ENCODE peak calls at places on chromosomes 6 and 20, in nine cellular contexts. Q is retinal pigment epithelial cell, O is heart left ventricle, F is bronchial epithelial cell, S is A549, J is GM23338, K is left ventricle myocardium inferior, W is tibial artery, A is cardiac fibroblast. C is an unnamed sample.

GRCh38 chr6:25388776-25389175 is 109.6 kb downstream of the CARMIL1 start:
- DNase-seq in Q (no peak), O (no peak), F (peak; percentile 41), S (no peak), J (no peak), K (no peak), W (no peak), A (no peak), C (no peak)

GRCh38 chr6:141326426-141326825 is 806.3 kb upstream of the GJE1 start:
- DNase-seq in Q (peak; percentile 95), O (no peak), F (peak; percentile 100), S (peak; percentile 34), J (no peak), K (no peak), W (no peak), A (peak; percentile 94), C (no peak)

GRCh38 chr20:25750765-25751696 is 54.4 kb upstream of the ZNF337 start:
- DNase-seq in Q (no peak), O (peak; percentile 46), F (peak; percentile 26), S (peak; percentile 74), J (peak; percentile 64), K (peak; percentile 53), W (no peak), A (peak; percentile 51), C (peak; percentile 73)

GRCh38 chr6:155782320-155782730 is 326.7 kb upstream of the NOX3 start:
- DNase-seq in Q (peak; percentile 96), O (no peak), F (peak; percentile 96), S (peak; percentile 19), J (no peak), K (no peak), W (no peak), A (peak; percentile 87), C (no peak)

GRCh38 chr20:59831024-59831900 is 102.2 kb downstream of the SYCP2 start:
- DNase-seq in Q (no peak), O (no peak), F (peak; percentile 64), S (no peak), J (peak; percentile 21), K (peak; percentile 9), W (no peak), A (no peak), C (no peak)

GRCh38 chr20:53623454-53624206 is 30.0 kb upstream of the ZNF217 start:
- DNase-seq in Q (no peak), O (peak; percentile 70), F (peak; percentile 68), S (peak; percentile 71), J (peak; percentile 74), K (peak; percentile 56), W (peak; percentile 87), A (peak; percentile 83), C (peak; percentile 63)

GRCh38 chr6:149544646-149545257 is 1.1 kb downstream of the PPIL4 start:
- DNase-seq in Q (no peak), O (no peak), F (no peak), S (no peak), J (no peak), K (no peak), W (no peak), A (no peak), C (no peak)

GRCh38 chr6:76230711-76231110 is 158.2 kb upstream of the IMPG1 start:
- DNase-seq in Q (no peak), O (no peak), F (peak; percentile 22), S (no peak), J (peak; percentile 62), K (no peak), W (no peak), A (no peak), C (peak; percentile 19)

GRCh38 chr6:154605207-154605877 is 94.9 kb upstream of the CNKSR3 start:
- DNase-seq in Q (no peak), O (no peak), F (no peak), S (no peak), J (no peak), K (no peak), W (no peak), A (no peak), C (no peak)

GRCh38 chr20:4014031-4014474 is 1.3 kb downstream of the RNF24 start:
- DNase-seq in Q (peak; percentile 52), O (peak; percentile 33), F (peak; percentile 90), S (peak; percentile 73), J (peak; percentile 33), K (no peak), W (no peak), A (peak; percentile 90), C (no peak)

GRCh38 chr20:46717818-46718541 is 8.5 kb downstream of the SLC2A10 start:
- DNase-seq in Q (no peak), O (no peak), F (no peak), S (no peak), J (no peak), K (no peak), W (no peak), A (no peak), C (no peak)

GRCh38 chr6:168098431-168098861 is 19.4 kb upstream of the FRMD1 start:
- DNase-seq in Q (no peak), O (no peak), F (no peak), S (no peak), J (no peak), K (peak; percentile 11), W (no peak), A (no peak), C (peak; percentile 51)

GRCh38 chr20:46787986-46788762 is 78.7 kb downstream of the SLC2A10 start:
- DNase-seq in Q (no peak), O (no peak), F (no peak), S (no peak), J (no peak), K (no peak), W (no peak), A (no peak), C (no peak)

GRCh38 chr6:143673638-143674037 is 4.1 kb upstream of the PHACTR2 start:
- DNase-seq in Q (peak; percentile 96), O (no peak), F (peak; percentile 96), S (peak; percentile 19), J (peak; percentile 50), K (no peak), W (no peak), A (peak; percentile 72), C (no peak)

GRCh38 chr6:106097368-106098231 is 11.5 kb downstream of the PRDM1 start:
- DNase-seq in Q (no peak), O (no peak), F (peak; percentile 50), S (no peak), J (no peak), K (no peak), W (no peak), A (peak; percentile 57), C (no peak)

GRCh38 chr6:21386744-21387143 is 206.8 kb upstream of the SOX4 start:
- DNase-seq in Q (no peak), O (no peak), F (peak; percentile 54), S (no peak), J (no peak), K (no peak), W (no peak), A (no peak), C (no peak)

GRCh38 chr20:60400567-60400966 is 442.3 kb downstream of the CDH26 start:
- DNase-seq in Q (no peak), O (no peak), F (no peak), S (no peak), J (no peak), K (no peak), W (no peak), A (no peak), C (no peak)

GRCh38 chr6:134590449-134590848 is 272.5 kb upstream of the SGK1 start:
- DNase-seq in Q (no peak), O (no peak), F (peak; percentile 18), S (no peak), J (no peak), K (no peak), W (no peak), A (peak; percentile 30), C (no peak)

GRCh38 chr6:28356666-28357020 is 6.9 kb downstream of the ZKSCAN3 start:
- DNase-seq in Q (no peak), O (no peak), F (no peak), S (no peak), J (no peak), K (no peak), W (no peak), A (no peak), C (no peak)
- H3K4me3 ChIP-seq in Q (no peak overlapping the region), O (no peak overlapping the region), F (no peak overlapping the region), S (no peak overlapping the region), J (no peak overlapping the region), K (peak overlapping the region; percentile 76), W (no peak overlapping the region), A (no peak overlapping the region), C (no peak overlapping the region)

DNA sequence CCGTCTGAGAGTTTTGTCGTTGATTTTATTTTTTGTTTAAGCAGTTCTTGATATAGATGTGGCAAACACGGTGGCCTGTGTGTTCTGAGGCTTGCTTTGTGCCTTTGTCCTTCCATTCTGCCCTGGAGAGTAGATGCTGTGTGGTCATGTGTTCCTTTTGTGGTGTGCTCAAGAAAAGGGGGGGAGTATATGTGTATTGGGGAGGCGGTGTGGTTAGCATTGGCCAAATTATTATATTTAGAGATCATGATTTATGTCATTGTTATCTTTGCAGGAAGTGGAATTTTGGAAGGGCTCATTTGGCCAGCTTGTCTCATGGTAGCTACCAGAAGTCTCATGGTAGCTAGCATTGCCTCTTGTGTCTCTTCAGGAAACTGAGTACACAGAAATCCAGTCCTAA is 16.4 kb downstream of the RREB1 start:
- DNase-seq in Q (no peak), O (no peak), F (no peak), S (no peak), J (no peak), K (no peak), W (no peak), A (no peak), C (no peak)
- H3K4me3 ChIP-seq in Q (no peak overlapping the region), O (no peak overlapping the region), F (no peak overlapping the region), S (no peak overlapping the region), J (no peak overlapping the region), K (no peak overlapping the region), W (no peak overlapping the region), A (no peak overlapping the region), C (no peak overlapping the region)

DNA sequence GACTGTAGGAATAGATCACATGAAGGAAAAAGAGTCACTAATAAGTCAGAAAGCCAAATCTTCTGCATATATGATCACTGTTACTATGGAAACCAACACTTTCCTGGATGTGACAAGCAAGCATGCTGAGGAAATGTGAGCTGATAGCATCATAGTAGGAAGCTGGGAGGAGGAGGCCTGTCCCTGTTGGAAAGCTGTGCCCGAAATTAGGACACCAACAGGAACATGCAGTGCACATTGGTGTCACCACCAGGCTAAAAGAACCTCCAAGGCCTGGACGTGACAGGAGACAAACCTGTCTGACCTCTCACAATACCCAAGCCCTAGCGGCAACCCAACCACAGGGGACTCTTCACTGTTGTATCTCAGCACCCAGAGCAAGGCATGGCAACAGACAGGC is 181.9 kb upstream of the PCSK2 start:
- DNase-seq in Q (no peak), O (no peak), F (no peak), S (no peak), J (no peak), K (no peak), W (no peak), A (no peak), C (no peak)
- H3K4me3 ChIP-seq in Q (no peak overlapping the region), O (no peak overlapping the region), F (no peak overlapping the region), S (no peak overlapping the region), J (no peak overlapping the region), K (no peak overlapping the region), W (no peak overlapping the region), A (no peak overlapping the region), C (no peak overlapping the region)

DNA sequence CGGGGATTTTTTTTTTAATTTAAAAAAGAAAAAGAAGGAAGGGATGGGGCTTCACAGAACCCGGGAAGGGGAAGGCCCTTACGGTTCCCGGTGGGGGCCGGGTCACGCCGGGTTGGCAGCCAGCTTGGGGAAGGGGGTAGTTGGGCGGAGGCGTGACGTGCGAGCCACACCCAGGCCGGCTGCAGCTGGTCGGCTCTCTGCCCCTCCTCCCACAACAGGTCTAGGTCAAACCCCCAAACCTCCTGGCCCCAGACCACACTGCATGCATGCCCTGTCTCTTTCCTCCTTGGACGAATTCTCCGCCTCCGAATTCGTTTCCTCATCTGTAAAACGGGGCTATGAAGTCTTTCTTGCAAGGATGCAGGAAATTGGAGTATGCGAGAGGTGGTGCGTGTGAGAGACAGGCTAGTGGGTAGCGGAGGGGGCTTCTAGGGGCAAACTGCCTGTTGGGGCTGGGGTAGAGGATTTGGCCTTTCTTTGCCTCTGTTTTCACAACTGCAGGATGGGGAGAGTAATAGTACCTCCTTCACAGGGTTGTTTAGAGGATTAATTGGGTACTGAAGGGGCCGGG is 835 bp downstream of the HCK start:
- DNase-seq in Q (no peak), O (peak; percentile 55), F (no peak), S (no peak), J (peak; percentile 88), K (peak; percentile 68), W (peak; percentile 76), A (no peak), C (no peak)
- H3K4me3 ChIP-seq in Q (no peak overlapping the region), O (peak overlapping the region; percentile 44), F (no peak overlapping the region), S (peak overlapping the region; percentile 42), J (peak overlapping the region; percentile 83), K (peak overlapping the region; percentile 58), W (peak overlapping the region; percentile 42), A (no peak overlapping the region), C (peak overlapping the region; percentile 38)